ENCODE peak calls at places on chromosomes 4 and X, in four cellular contexts. P, J, B and N are unnamed samples.

GRCh38 chr4:80422727-80423404 is 87.3 kb downstream of the CFAP299 start:
- DNase-seq in J (no peak), P (no peak), B (no peak), N (no peak)

GRCh38 chrX:154547245-154548027 is at the start of gene IKBKG:
- DNase-seq in P (peak; percentile 54), B (peak; percentile 77), J (peak; percentile 57), N (peak; percentile 84)

GRCh38 chrX:45472968-45473367 is 272.3 kb upstream of the DIPK2B start:
- DNase-seq in P (no peak), B (no peak), J (no peak), N (no peak)

GRCh38 chrX:114071412-114071811 is 512.5 kb upstream of the HTR2C start:
- DNase-seq in J (no peak), B (no peak), P (no peak), N (no peak)

GRCh38 chr4:116358633-116359222 is 726.6 kb downstream of the TRAM1L1 start:
- DNase-seq in P (peak; percentile 64), J (peak; percentile 44), B (peak; percentile 82), N (peak; percentile 83)

GRCh38 chr4:136742330-136742729 is 790.0 kb downstream of the PCDH18 start:
- DNase-seq in J (no peak), P (no peak), B (no peak), N (no peak)

GRCh38 chr4:87171944-87172343 is 48.5 kb downstream of the KLHL8 start:
- DNase-seq in P (no peak), B (peak; percentile 21), J (no peak), N (no peak)

GRCh38 chr4:2867758-2868491 is 24.3 kb downstream of the ADD1 start:
- DNase-seq in J (no peak), P (no peak), B (peak; percentile 32), N (no peak)

GRCh38 chrX:23248187-23248586 is 86.5 kb upstream of the PTCHD1 start:
- DNase-seq in P (no peak), B (no peak), J (no peak), N (no peak)

GRCh38 chr4:105182211-105182610 is 35.5 kb downstream of the TET2 start:
- DNase-seq in B (no peak), J (no peak), P (no peak), N (no peak)

GRCh38 chr4:4430492-4431195 is 43.7 kb downstream of the NSG1 start:
- DNase-seq in J (no peak), P (no peak), B (peak; percentile 59), N (peak; percentile 69)

GRCh38 chr4:152523731-152524130 is 12.2 kb downstream of the FBXW7 start:
- DNase-seq in B (no peak), P (no peak), J (no peak), N (no peak)

GRCh38 chr4:152522754-152523153 is 13.1 kb downstream of the FBXW7 start:
- DNase-seq in B (no peak), P (no peak), J (no peak), N (no peak)

GRCh38 chr4:152524429-152524828 is 11.5 kb downstream of the FBXW7 start:
- DNase-seq in J (no peak), P (no peak), B (no peak), N (no peak)

GRCh38 chr4:152525878-152526277 is 10.0 kb downstream of the FBXW7 start:
- DNase-seq in P (no peak), B (no peak), J (no peak), N (no peak)

DNA sequence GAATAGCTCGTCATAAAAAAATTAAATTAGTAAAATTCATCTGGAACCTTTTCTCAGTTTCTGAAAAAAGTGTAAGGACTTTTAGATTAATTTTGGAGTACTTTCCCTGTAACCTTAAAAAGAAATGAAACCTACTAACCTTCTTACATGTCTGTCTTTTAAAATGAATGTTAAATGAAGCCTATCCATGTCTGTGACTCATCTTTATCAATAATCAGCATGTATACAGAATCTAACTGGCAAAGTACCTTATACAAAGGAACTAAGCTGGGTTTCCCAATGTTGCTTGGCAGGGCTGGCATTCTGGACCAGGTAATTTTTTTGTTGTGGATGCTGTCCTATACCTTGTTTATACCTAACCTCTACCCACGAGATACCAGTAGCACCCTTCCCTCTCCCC is 13.6 kb downstream of the FBXW7 start:
- DNase-seq in J (no peak), P (no peak), B (no peak), N (no peak)
- TF ChIP-seq ATF2 in J (no peak), P (no peak), B (no peak), N (no peak)

DNA sequence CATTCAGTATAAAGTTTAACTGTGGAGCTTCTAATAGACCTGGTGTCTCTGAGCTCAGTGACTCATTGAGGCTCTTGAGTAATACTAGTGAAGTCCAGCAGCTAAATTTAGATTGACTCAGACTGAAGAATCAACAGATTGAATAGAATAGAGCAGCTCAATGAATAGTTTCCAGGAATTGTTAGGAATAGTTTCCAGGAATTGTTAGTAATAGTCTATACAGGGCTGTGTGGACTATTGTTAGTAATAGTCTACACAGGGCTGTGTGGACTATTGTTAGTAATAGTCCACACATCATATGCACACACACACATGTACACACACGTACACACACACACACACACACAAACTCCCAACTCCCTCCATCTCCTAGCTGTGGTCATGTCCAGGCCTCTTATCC is 3.0 kb downstream of the GIMD1 start:
- DNase-seq in P (no peak), J (no peak), B (peak; percentile 89), N (no peak)
- TF ChIP-seq ATF2 in P (no peak), J (no peak), B (no peak), N (no peak)

GRCh38 chrX:115460565-115460888 is 100.4 kb upstream of the PLS3 start:
- DNase-seq in P (no peak), J (no peak), B (no peak), N (no peak)

GRCh38 chrX:115462406-115462805 is 98.6 kb upstream of the PLS3 start:
- DNase-seq in P (no peak), B (no peak), J (no peak), N (no peak)

GRCh38 chrX:115459883-115460564 is 101.0 kb upstream of the PLS3 start:
- DNase-seq in J (no peak), P (no peak), B (no peak), N (no peak)
- TF ChIP-seq ATF2 in J (no peak), P (no peak), B (no peak), N (no peak)

DNA sequence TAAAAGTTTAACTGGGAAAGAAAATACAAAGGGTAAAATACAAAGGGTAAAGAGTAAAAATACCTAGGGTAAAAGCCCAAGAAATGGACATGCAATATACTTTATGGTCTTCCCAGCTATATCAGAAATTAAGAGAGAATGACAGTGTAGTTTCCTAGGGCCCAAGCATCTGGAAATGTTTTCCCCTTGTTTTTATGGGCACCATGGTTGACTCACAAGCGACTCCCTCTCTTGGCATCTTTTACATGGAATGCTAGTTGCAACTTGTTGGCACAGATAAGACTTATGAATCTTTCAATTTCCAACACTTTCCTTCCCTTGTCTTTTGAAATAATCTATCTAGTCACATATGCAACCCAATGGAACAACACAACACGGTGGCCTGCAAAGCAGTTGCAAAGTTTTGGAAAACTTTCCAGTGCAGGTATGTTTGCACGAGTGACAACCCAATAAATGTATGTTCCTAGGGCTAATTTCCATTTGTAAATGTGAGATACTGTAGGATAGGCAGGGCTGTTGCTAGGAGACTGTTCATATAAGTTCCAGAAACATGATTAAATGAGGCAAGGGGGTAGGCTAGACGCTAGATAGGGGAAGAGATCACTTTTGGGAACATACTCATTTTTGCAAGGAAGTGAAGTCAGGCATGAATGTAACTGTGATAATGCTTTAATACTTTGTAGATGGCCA is 36.4 kb upstream of the CWH43 start:
- DNase-seq in J (no peak), B (no peak), P (no peak), N (no peak)
- TF ChIP-seq ATF2 in J (no peak), B (no peak), P (no peak), N (no peak)